ENCODE peak calls at places on chromosomes 5 and 9, in seven cellular contexts. S is nephron progenitor cell, H is HCT116, G is Panc1, D is endothelial cell of umbilical vein, U is AG04450, A is NB4. L is an unnamed sample.
A peak's percentile ranks its signal among the peaks of the same experiment; 100 is the strongest.

GRCh38 chr9:137136926-137137607 is 1.9 kb upstream of the GRIN1 start:
- DNase-seq in S (no peak), H (no peak), G (no peak), D (no peak), U (no peak), A (no peak), L (no peak)

GRCh38 chr9:14147738-14148137 is 166.2 kb downstream of the NFIB start:
- DNase-seq in S (no peak), H (no peak), G (no peak), D (no peak), U (no peak), A (no peak), L (no peak)

GRCh38 chr9:111909444-111909843 is 12.8 kb downstream of the UGCG start:
- DNase-seq in S (no peak), H (no peak), G (no peak), D (no peak), U (no peak), A (peak; percentile 28), L (no peak)

GRCh38 chr5:73482383-73483193 is 15.7 kb upstream of the BTF3 start:
- DNase-seq in S (no peak), H (no peak), G (no peak), D (no peak), U (peak; percentile 47), A (no peak), L (no peak)

GRCh38 chr5:179183481-179183880 is 123.3 kb downstream of the ZNF354C start:
- DNase-seq in S (no peak), H (no peak), G (no peak), D (no peak), U (no peak), A (no peak), L (no peak)

GRCh38 chr9:93288341-93288740 is 104.4 kb downstream of the WNK2 start:
- DNase-seq in S (no peak), H (no peak), G (no peak), D (no peak), U (no peak), A (peak; percentile 74), L (peak; percentile 18)

GRCh38 chr9:12933957-12934356 is 159.1 kb downstream of the LURAP1L start:
- DNase-seq in S (no peak), H (peak; percentile 56), G (peak; percentile 13), D (peak; percentile 27), U (no peak), A (no peak), L (no peak)

GRCh38 chr9:90943341-90943740 is 141.7 kb downstream of the SYK start:
- DNase-seq in S (no peak), H (no peak), G (no peak), D (no peak), U (no peak), A (no peak), L (no peak)

GRCh38 chr5:14157494-14157782 is 14.3 kb downstream of the TRIO start:
- DNase-seq in S (no peak), H (no peak), G (no peak), D (no peak), U (no peak), A (no peak), L (no peak)

GRCh38 chr5:146731909-146732659 is 146.5 kb downstream of the PPP2R2B start:
- DNase-seq in S (no peak), H (peak; percentile 79), G (peak; percentile 69), D (peak; percentile 92), U (peak; percentile 30), A (no peak), L (no peak)

GRCh38 chr9:109935406-109936087 is 155.5 kb downstream of the PALM2AKAP2 start:
- DNase-seq in S (no peak), H (no peak), G (no peak), D (no peak), U (no peak), A (no peak), L (peak; percentile 36)

GRCh38 chr5:18811616-18812015 is 1176.4 kb downstream of the CDH18 start:
- DNase-seq in S (no peak), H (no peak), G (no peak), D (no peak), U (no peak), A (no peak), L (no peak)

GRCh38 chr5:92952243-92952642 is 628.8 kb downstream of the NR2F1-AS1 start:
- DNase-seq in S (no peak), H (no peak), G (no peak), D (no peak), U (no peak), A (no peak), L (no peak)

GRCh38 chr9:97559111-97559514 is 57.6 kb downstream of the TMOD1 start:
- DNase-seq in S (no peak), H (no peak), G (no peak), D (no peak), U (no peak), A (no peak), L (peak; percentile 77)

GRCh38 chr5:168270446-168270845 is 21.0 kb upstream of the WWC1 start:
- DNase-seq in S (no peak), H (no peak), G (no peak), D (no peak), U (no peak), A (no peak), L (no peak)

GRCh38 chr5:136174021-136174659 is 18.8 kb downstream of the SMIM32 start:
- DNase-seq in S (no peak), H (peak; percentile 15), G (peak; percentile 47), D (peak; percentile 57), U (peak; percentile 32), A (peak; percentile 52), L (peak; percentile 52)

GRCh38 chr9:9820411-9820810 is 792.4 kb downstream of the PTPRD start:
- DNase-seq in S (no peak), H (no peak), G (no peak), D (no peak), U (no peak), A (no peak), L (no peak)

GRCh38 chr5:61884242-61884855 is 421.7 kb upstream of the KIF2A start:
- DNase-seq in S (no peak), H (no peak), G (no peak), D (no peak), U (no peak), A (no peak), L (no peak)

GRCh38 chr9:31347082-31347617 is 1037.3 kb upstream of the ACO1 start:
- DNase-seq in S (no peak), H (no peak), G (no peak), D (peak; percentile 83), U (no peak), A (peak; percentile 62), L (peak; percentile 39)

GRCh38 chr5:674630-675011 is 18.5 kb downstream of the TPPP start:
- DNase-seq in S (no peak), H (no peak), G (no peak), D (no peak), U (no peak), A (peak; percentile 69), L (no peak)

GRCh38 chr9:98367923-98368322 is 112.5 kb upstream of the TBC1D2 start:
- DNase-seq in S (no peak), H (no peak), G (no peak), D (no peak), U (no peak), A (no peak), L (no peak)

GRCh38 chr9:115142090-115142489 is 24.1 kb upstream of the TNC start:
- DNase-seq in S (no peak), H (no peak), G (no peak), D (no peak), U (no peak), A (no peak), L (no peak)

GRCh38 chr9:137444106-137444790 is 3.1 kb upstream of the ENTPD8 start:
- DNase-seq in S (no peak), H (no peak), G (no peak), D (no peak), U (no peak), A (no peak), L (no peak)

DNA sequence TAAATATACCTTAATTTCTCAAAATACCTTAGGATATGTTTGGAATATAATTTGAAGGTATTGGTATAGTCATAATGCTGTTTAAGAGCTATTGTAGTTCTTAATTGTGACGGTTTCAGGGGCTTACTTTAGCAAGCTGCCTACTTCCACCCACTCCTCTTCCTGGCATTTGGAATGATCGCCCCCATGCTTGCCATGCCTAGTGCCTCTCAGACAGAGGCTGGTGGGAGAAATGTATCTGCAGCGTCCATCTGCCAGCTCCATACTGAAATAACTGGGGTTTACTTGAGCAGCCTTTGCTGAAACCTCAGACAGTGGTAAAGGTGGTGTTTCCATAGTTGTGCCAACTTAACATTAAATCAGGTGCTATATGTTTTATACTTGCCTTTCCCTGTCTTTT is 52.2 kb downstream of the GABRG2 start:
- DNase-seq in S (no peak), H (no peak), G (no peak), D (no peak), U (no peak), A (no peak), L (no peak)
- TF ChIP-seq CTCF in S (no peak), H (no peak), G (no peak), D (no peak), U (no peak), A (no peak), L (no peak)

GRCh38 chr5:77844408-77845272 is 68.5 kb upstream of the TBCA start:
- DNase-seq in S (peak; percentile 43), H (no peak), G (no peak), D (peak; percentile 26), U (no peak), A (no peak), L (peak; percentile 49)
- TF ChIP-seq CTCF in S (no peak), H (no peak), G (no peak), D (peak; percentile 20), U (peak; percentile 37), A (no peak), L (no peak)

DNA sequence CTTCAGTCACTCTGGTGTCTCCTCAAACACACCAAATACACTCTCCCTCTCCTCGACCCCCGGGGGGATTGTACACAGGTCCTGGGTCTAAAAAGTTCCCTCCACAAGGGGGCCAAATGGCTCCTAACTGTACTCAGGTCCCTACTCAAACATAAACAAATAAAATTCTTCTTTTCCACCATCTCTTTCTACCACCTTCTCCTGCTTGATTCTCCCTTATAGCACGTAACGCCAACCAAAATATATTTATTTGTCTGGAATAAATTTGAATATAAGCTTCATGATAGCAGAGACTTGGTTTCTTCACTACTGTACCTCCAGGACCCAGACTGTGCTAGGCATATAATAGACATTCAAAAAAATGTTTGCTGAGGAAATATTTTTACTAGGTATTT is 21.4 kb downstream of the ZNF608 start:
- DNase-seq in S (no peak), H (no peak), G (no peak), D (no peak), U (no peak), A (peak; percentile 2), L (no peak)
- TF ChIP-seq CTCF in S (no peak), H (peak; percentile 52), G (peak; percentile 46), D (no peak), U (no peak), A (no peak), L (no peak)

GRCh38 chr9:114072181-114073140 is 5.6 kb downstream of the AMBP start:
- DNase-seq in S (no peak), H (no peak), G (no peak), D (no peak), U (no peak), A (no peak), L (no peak)
- TF ChIP-seq CTCF in S (no peak), H (no peak), G (no peak), D (no peak), U (no peak), A (no peak), L (no peak)